ENCODE peak calls at places on chromosomes 2 and 18, in five cellular contexts. R, O, B, N and Q are unnamed samples.
A peak's percentile ranks its signal among the peaks of the same experiment; 100 is the strongest.

GRCh38 chr2:226418521-226418920 is 381.1 kb downstream of the IRS1 start:
- DNase-seq in B (no peak), N (no peak), R (no peak), O (no peak), Q (no peak)

GRCh38 chr2:149573760-149574159 is 13.8 kb downstream of the MMADHC start:
- DNase-seq in N (no peak), B (peak; percentile 40), R (no peak), O (no peak), Q (no peak)

GRCh38 chr2:84029903-84030559 is 429.0 kb downstream of the SUCLG1 start:
- DNase-seq in O (no peak), B (no peak), R (no peak), N (no peak), Q (no peak)

GRCh38 chr2:208320686-208321085 is 54.6 kb downstream of the PIKFYVE start:
- DNase-seq in R (no peak), B (peak; percentile 82), O (peak; percentile 64), N (no peak), Q (no peak)

GRCh38 chr2:127578411-127578810 is 42.9 kb downstream of the MYO7B start:
- DNase-seq in O (no peak), B (no peak), N (no peak), R (no peak), Q (peak; percentile 3)

GRCh38 chr2:75500633-75501032 is 60.1 kb downstream of the EVA1A start:
- DNase-seq in R (no peak), B (no peak), N (no peak), O (no peak), Q (no peak)

GRCh38 chr18:36297419-36298112 is at the start of gene FHOD3:
- DNase-seq in B (peak; percentile 47), N (peak; percentile 73), R (peak; percentile 63), O (peak; percentile 76), Q (no peak)

GRCh38 chr18:48409591-48410094 is 460 bp upstream of the ZBTB7C start:
- DNase-seq in R (peak; percentile 58), N (peak; percentile 53), O (no peak), B (no peak), Q (no peak)

GRCh38 chr2:198102841-198103240 is 298.4 kb downstream of the PLCL1 start:
- DNase-seq in N (no peak), B (peak; percentile 48), R (no peak), O (no peak), Q (no peak)

GRCh38 chr2:58571181-58571852 is 330.2 kb upstream of the FANCL start:
- DNase-seq in R (no peak), N (no peak), O (peak; percentile 66), B (peak; percentile 75), Q (no peak)

GRCh38 chr2:105698820-105699219 is 45.9 kb upstream of the NCK2 start:
- DNase-seq in O (no peak), R (no peak), B (no peak), N (no peak), Q (no peak)

GRCh38 chr2:2557448-2557847 is 226.4 kb upstream of the MYT1L start:
- DNase-seq in B (no peak), R (no peak), N (no peak), O (no peak), Q (peak; percentile 19)

GRCh38 chr2:239566162-239566994 is 165.6 kb upstream of the HDAC4 start:
- DNase-seq in N (no peak), B (no peak), R (peak; percentile 44), O (no peak), Q (no peak)

GRCh38 chr2:214830794-214831346 is 21.4 kb upstream of the BARD1 start:
- DNase-seq in O (no peak), N (no peak), R (no peak), B (peak; percentile 38), Q (no peak)

GRCh38 chr2:240813231-240813921 is 6.6 kb downstream of the KIF1A start:
- DNase-seq in O (no peak), B (no peak), N (no peak), R (no peak), Q (no peak)

GRCh38 chr18:24799720-24800119 is 339.3 kb downstream of the HRH4 start:
- DNase-seq in N (no peak), R (no peak), B (no peak), O (no peak), Q (no peak)

GRCh38 chr18:28177828-28178635 is 1.1 kb upstream of the CDH2 start:
- DNase-seq in B (peak; percentile 43), R (peak; percentile 45), N (peak; percentile 79), O (no peak), Q (no peak)

GRCh38 chr18:79401494-79402208 is 5.9 kb downstream of the NFATC1 start:
- DNase-seq in B (no peak), R (peak; percentile 47), N (no peak), O (no peak), Q (no peak)

GRCh38 chr2:15122915-15123314 is 438.2 kb downstream of the NBAS start:
- DNase-seq in B (peak; percentile 14), N (no peak), R (no peak), O (no peak), Q (no peak)

GRCh38 chr2:24121469-24121868 is 1.7 kb downstream of the PFN4 start:
- DNase-seq in O (no peak), R (no peak), B (peak; percentile 50), N (no peak), Q (no peak)

GRCh38 chr2:213316001-213316735 is 31.9 kb downstream of the SPAG16 start:
- DNase-seq in R (no peak), B (peak; percentile 33), O (no peak), N (peak; percentile 51), Q (no peak)

GRCh38 chr2:45242161-45242741 is 233.0 kb upstream of the SIX2 start:
- DNase-seq in N (no peak), O (no peak), R (no peak), B (peak; percentile 73), Q (no peak)

GRCh38 chr2:136188086-136188485 is 70.1 kb upstream of the CXCR4 start:
- DNase-seq in N (no peak), R (no peak), O (no peak), B (no peak), Q (no peak)

GRCh38 chr2:45237850-45238542 is 228.7 kb upstream of the SIX2 start:
- DNase-seq in N (no peak), O (no peak), B (peak; percentile 99), R (no peak), Q (no peak)

GRCh38 chr18:78503129-78503528 is 476.5 kb upstream of the SALL3 start:
- DNase-seq in N (no peak), B (no peak), O (no peak), R (no peak), Q (no peak)

GRCh38 chr2:42132966-42133641 is 36.0 kb upstream of the EML4 start:
- DNase-seq in N (peak; percentile 87), B (peak; percentile 98), R (peak; percentile 83), O (peak; percentile 92), Q (peak; percentile 80)
- H3K4me3 ChIP-seq in N (peak overlapping the region; percentile 36), B (peak overlapping the region; percentile 52), R (peak overlapping the region; percentile 2), O (peak overlapping the region; percentile 3), Q (peak overlapping the region; percentile 38)

GRCh38 chr2:27080603-27080938 is 2.2 kb downstream of the EMILIN1 start:
- DNase-seq in N (no peak), R (no peak), B (no peak), O (no peak), Q (no peak)

GRCh38 chr2:27077231-27077630 is 1.2 kb upstream of the EMILIN1 start:
- DNase-seq in B (no peak), O (no peak), R (no peak), N (no peak), Q (no peak)

GRCh38 chr2:27080140-27080469 is 1.7 kb downstream of the EMILIN1 start:
- DNase-seq in R (no peak), B (no peak), O (no peak), N (no peak), Q (no peak)

GRCh38 chr2:27078267-27079194 is at the start of gene EMILIN1:
- DNase-seq in O (no peak), N (no peak), R (no peak), B (peak; percentile 97), Q (no peak)

GRCh38 chr2:27079233-27080139 is 1.1 kb downstream of the EMILIN1 start:
- DNase-seq in N (no peak), O (no peak), R (no peak), B (no peak), Q (no peak)
- H3K4me3 ChIP-seq in N (peak overlapping the region; percentile 35), O (no peak overlapping the region), R (peak overlapping the region; percentile 46), B (peak overlapping the region; percentile 94), Q (no peak overlapping the region)

DNA sequence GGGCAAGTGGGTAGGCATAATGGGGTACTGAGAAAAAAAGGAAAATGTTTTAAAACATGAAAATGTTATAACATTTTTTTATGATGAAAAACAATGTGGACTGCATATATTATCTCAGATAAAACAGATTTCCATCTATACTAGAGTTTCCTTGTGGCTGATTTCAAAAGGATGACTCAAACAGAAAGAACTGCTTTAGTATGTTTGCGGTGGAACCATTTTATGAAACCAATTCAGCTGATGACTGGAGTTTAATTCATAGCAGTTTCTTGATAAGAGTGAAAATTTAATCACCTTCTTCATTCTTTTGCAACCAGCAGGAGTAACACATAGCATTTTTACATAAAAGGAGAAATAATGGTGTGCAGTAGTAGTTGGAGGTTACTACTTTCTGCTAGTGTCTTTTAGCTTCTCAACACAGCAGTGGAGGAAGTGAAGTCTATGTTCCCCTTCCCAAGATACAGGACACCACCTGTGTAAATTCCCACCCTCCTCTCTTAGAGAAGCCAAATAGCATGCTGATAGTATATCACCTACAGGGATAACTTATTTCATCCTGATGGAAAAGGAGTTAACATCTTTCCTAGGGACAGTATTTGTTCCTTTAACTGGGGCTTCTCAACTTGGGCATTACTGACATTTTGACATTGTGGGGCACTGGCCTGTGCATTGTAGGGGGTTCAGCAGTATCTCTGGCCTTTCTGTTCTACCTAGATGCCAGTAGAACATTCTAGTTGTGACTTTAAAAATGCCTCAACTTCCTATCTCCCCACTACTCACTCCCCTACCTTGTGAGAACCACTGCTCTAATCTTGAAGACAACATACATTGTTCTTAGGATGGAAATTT is 29.9 kb downstream of the PELI1 start:
- DNase-seq in R (no peak), N (no peak), O (peak; percentile 74), B (peak; percentile 90), Q (no peak)
- H3K4me3 ChIP-seq in R (no peak overlapping the region), N (no peak overlapping the region), O (peak overlapping the region; percentile 6), B (peak overlapping the region; percentile 9), Q (no peak overlapping the region)

GRCh38 chr18:45760443-45761036 is 36.6 kb downstream of the SLC14A1 start:
- DNase-seq in O (no peak), B (no peak), R (no peak), N (no peak), Q (no peak)

GRCh38 chr18:45765740-45766139 is 41.8 kb downstream of the SLC14A1 start:
- DNase-seq in R (no peak), O (no peak), N (no peak), B (peak; percentile 89), Q (no peak)

GRCh38 chr18:45764000-45764686 is 40.2 kb downstream of the SLC14A1 start:
- DNase-seq in B (peak; percentile 55), O (no peak), N (no peak), R (no peak), Q (no peak)

GRCh38 chr18:45757005-45757404 is 33.0 kb downstream of the SLC14A1 start:
- DNase-seq in N (no peak), B (no peak), O (no peak), R (no peak), Q (no peak)

DNA sequence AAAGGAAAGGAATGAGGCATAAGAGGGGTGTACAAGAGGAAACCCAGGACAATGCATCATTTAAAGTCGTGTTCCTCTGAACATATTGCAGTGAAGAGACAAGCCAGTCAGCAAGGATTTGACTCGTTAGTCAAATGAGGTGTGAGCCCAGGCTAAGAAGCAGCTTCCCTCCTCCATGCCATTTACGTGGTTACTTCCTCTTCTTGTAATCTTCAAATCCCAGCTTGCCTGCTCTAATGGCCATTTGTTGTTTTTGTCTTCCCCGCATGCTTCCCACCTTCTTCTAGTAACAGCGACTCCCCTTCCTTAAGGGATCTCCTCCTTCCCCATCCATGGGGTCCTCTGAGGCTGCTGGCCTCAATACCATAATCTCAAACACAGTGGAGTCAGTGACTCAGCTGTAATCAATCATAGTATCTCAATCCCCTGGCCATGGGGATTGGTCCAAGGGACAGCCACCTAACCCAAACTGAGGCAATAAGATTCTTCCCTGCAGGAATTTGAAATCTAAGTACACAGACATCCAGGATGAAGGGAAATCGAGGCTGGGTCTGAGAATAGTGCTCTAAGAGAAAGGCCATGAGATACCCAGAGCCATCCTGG is 37.6 kb downstream of the SLC14A1 start:
- DNase-seq in O (no peak), N (no peak), B (no peak), R (no peak), Q (no peak)
- H3K4me3 ChIP-seq in O (no peak overlapping the region), N (no peak overlapping the region), B (no peak overlapping the region), R (no peak overlapping the region), Q (no peak overlapping the region)